ENCODE peak calls at places on chromosomes 7 and 10, in nine cellular contexts. W is EL; Z is central memory CD4-positive, alpha-beta T cell; E is progenitor cell of endocrine pancreas; X is small intestine; P is Right ventricle myocardium superior; B is cardiac fibroblast; C is NCI-H2081; H is ELF-1. R is an unnamed sample.

GRCh38 chr10:49161411-49161997 is 26.7 kb downstream of the TMEM273 start:
- DNase-seq in W (peak), Z (no peak), X (peak), P (no peak), H (peak), C (no peak), E (no peak), B (peak), R (no peak)

GRCh38 chr7:138002828-138003189 is 923 bp upstream of the CREB3L2 start:
- DNase-seq in E (no peak), Z (no peak), H (no peak), X (no peak), P (no peak), W (no peak), B (no peak), C (no peak), R (no peak)

GRCh38 chr10:91162495-91163268 is 57.8 kb upstream of the PCGF5 start:
- DNase-seq in X (peak), E (peak), B (peak), Z (peak), C (peak), H (no peak), P (peak), W (peak), R (peak)

GRCh38 chr7:30926323-30926722 is 14.7 kb downstream of the AQP1 start:
- DNase-seq in P (no peak), W (no peak), B (no peak), H (peak), E (no peak), X (no peak), C (no peak), Z (no peak), R (no peak)

GRCh38 chr7:116177009-116177408 is 33.3 kb upstream of the TES start:
- DNase-seq in X (no peak), P (no peak), Z (no peak), E (no peak), C (no peak), B (peak), H (no peak), W (peak), R (no peak)

GRCh38 chr7:12573885-12574284 is 3.4 kb downstream of the SCIN start:
- DNase-seq in P (no peak), C (no peak), B (no peak), Z (no peak), X (no peak), H (no peak), W (no peak), E (no peak), R (no peak)

GRCh38 chr7:117468174-117468573 is 11.7 kb upstream of the CFTR start:
- DNase-seq in H (no peak), E (no peak), C (no peak), P (no peak), B (no peak), Z (no peak), W (no peak), X (no peak), R (no peak)

GRCh38 chr7:34057956-34058355 is 152.6 kb downstream of the BMPER start:
- DNase-seq in C (no peak), W (no peak), X (no peak), Z (no peak), P (no peak), E (no peak), H (no peak), B (no peak), R (no peak)

GRCh38 chr7:111290419-111290818 is 199.5 kb downstream of the LRRN3 start:
- DNase-seq in W (no peak), H (no peak), B (no peak), C (no peak), X (no peak), Z (no peak), E (no peak), P (no peak), R (no peak)

GRCh38 chr10:97766106-97766810 is 5.5 kb downstream of the SFRP5 start:
- DNase-seq in C (no peak), Z (no peak), W (no peak), X (no peak), P (no peak), E (no peak), B (no peak), H (no peak), R (no peak)

GRCh38 chr10:63156236-63156635 is 23.1 kb downstream of the NRBF2 start:
- DNase-seq in C (no peak), E (no peak), X (no peak), B (peak), P (no peak), W (peak), H (no peak), Z (no peak), R (no peak)

GRCh38 chr7:29748286-29749099 is 57.8 kb upstream of the WIPF3 start:
- DNase-seq in X (peak), H (no peak), C (peak), W (peak), B (peak), E (no peak), Z (no peak), P (no peak), R (no peak)

GRCh38 chr10:102230861-102231356 is 4.8 kb downstream of the ELOVL3 start:
- DNase-seq in W (peak), Z (peak), E (no peak), C (peak), H (peak), X (peak), B (peak), P (peak), R (peak)

GRCh38 chr7:4683884-4684565 is 1.9 kb downstream of the FOXK1 start:
- DNase-seq in H (peak), C (no peak), X (peak), E (no peak), B (peak), Z (peak), W (peak), P (peak), R (no peak)

GRCh38 chr7:92731327-92732063 is 104.9 kb downstream of the CDK6 start:
- DNase-seq in W (peak), X (no peak), P (no peak), B (peak), C (no peak), E (no peak), Z (no peak), H (no peak), R (no peak)

GRCh38 chr7:22725585-22725984 is 1.4 kb upstream of the IL6 start:
- DNase-seq in H (peak), P (no peak), W (peak), C (no peak), B (peak), E (no peak), X (no peak), Z (no peak), R (peak)

GRCh38 chr7:387132-388022 is 97.4 kb downstream of the FOXL3 start:
- DNase-seq in Z (no peak), E (no peak), X (no peak), B (no peak), H (no peak), C (no peak), P (peak), W (no peak), R (no peak)

GRCh38 chr10:104576611-104577010 is 64.5 kb upstream of the SORCS3 start:
- DNase-seq in Z (no peak), C (no peak), B (no peak), E (no peak), P (no peak), H (no peak), X (no peak), W (no peak), R (no peak)

GRCh38 chr7:22420973-22421635 is 64.2 kb upstream of the RAPGEF5 start:
- DNase-seq in W (no peak), E (no peak), Z (no peak), X (peak), P (no peak), H (no peak), B (no peak), C (no peak), R (no peak)

GRCh38 chr7:81460228-81460627 is 309.6 kb downstream of the HGF start:
- DNase-seq in H (no peak), C (no peak), E (no peak), P (no peak), W (no peak), Z (no peak), X (no peak), B (no peak), R (no peak)

GRCh38 chr10:87619705-87620104 is 40.0 kb upstream of the PAPSS2 start:
- DNase-seq in H (no peak), X (peak), W (peak), P (no peak), E (no peak), B (no peak), Z (no peak), C (no peak), R (no peak)

GRCh38 chr10:113497203-113497602 is 55.6 kb upstream of the HABP2 start:
- DNase-seq in X (no peak), H (no peak), E (no peak), C (no peak), B (no peak), Z (no peak), W (no peak), P (no peak), R (no peak)

GRCh38 chr10:110355922-110356627 is 51.4 kb upstream of the SMNDC1 start:
- DNase-seq in W (no peak), E (no peak), B (no peak), C (no peak), Z (peak), H (no peak), P (no peak), X (no peak), R (no peak)

GRCh38 chr10:35307297-35307696 is 29.0 kb upstream of the CCNY start:
- DNase-seq in Z (no peak), X (no peak), P (no peak), H (no peak), B (no peak), C (no peak), W (no peak), E (no peak), R (no peak)

GRCh38 chr10:119273413-119273812 is 66.0 kb downstream of the GRK5 start:
- DNase-seq in X (no peak), W (no peak), Z (no peak), C (no peak), E (no peak), B (no peak), H (no peak), P (no peak), R (no peak)

GRCh38 chr7:92798517-92799249 is 37.7 kb downstream of the CDK6 start:
- DNase-seq in W (peak), C (no peak), H (no peak), E (no peak), B (peak), Z (no peak), P (no peak), X (no peak), R (no peak)

GRCh38 chr7:151420144-151420543 is 10.3 kb upstream of the WDR86 start:
- DNase-seq in C (no peak), B (no peak), Z (no peak), H (no peak), X (no peak), P (no peak), E (no peak), W (no peak), R (no peak)

GRCh38 chr7:55326079-55326847 is 38.9 kb upstream of the LANCL2 start:
- DNase-seq in Z (no peak), P (no peak), H (no peak), X (no peak), E (no peak), B (no peak), C (no peak), W (no peak), R (no peak)

GRCh38 chr7:100000239-100000638 is 15.2 kb upstream of the ZKSCAN1 start:
- DNase-seq in C (no peak), P (no peak), E (no peak), H (no peak), Z (no peak), W (no peak), B (no peak), X (no peak), R (no peak)

GRCh38 chr7:5701085-5701914 is 80.2 kb downstream of the RNF216 start:
- DNase-seq in H (no peak), Z (peak), W (peak), C (no peak), E (no peak), X (no peak), P (no peak), B (no peak), R (no peak)

GRCh38 chr7:47759056-47759706 is 177.3 kb upstream of the TNS3 start:
- DNase-seq in E (no peak), Z (no peak), X (no peak), H (no peak), B (peak), C (no peak), W (peak), P (no peak), R (no peak)

GRCh38 chr10:108582387-108582786 is 1340.9 kb downstream of the XPNPEP1 start:
- DNase-seq in P (no peak), B (peak), X (no peak), C (no peak), Z (no peak), H (no peak), E (no peak), W (peak), R (peak)

GRCh38 chr7:134770676-134771075 is 8.8 kb upstream of the CALD1 start:
- DNase-seq in P (no peak), H (no peak), E (no peak), Z (no peak), B (no peak), X (no peak), W (no peak), C (no peak), R (no peak)

GRCh38 chr7:140039071-140039470 is 23.7 kb downstream of the PARP12 start:
- DNase-seq in P (no peak), H (no peak), X (no peak), E (no peak), C (no peak), Z (no peak), W (peak), B (peak), R (no peak)

GRCh38 chr7:152025937-152026890 is 740 bp downstream of the GALNT11 start:
- DNase-seq in E (no peak), C (no peak), X (peak), Z (no peak), B (no peak), W (no peak), P (no peak), H (peak), R (no peak)

GRCh38 chr7:94949532-94949931 is 42.1 kb downstream of the PPP1R9A start:
- DNase-seq in C (no peak), X (no peak), W (no peak), B (no peak), Z (no peak), E (no peak), H (no peak), P (no peak), R (no peak)

GRCh38 chr10:788796-789748 is 99.6 kb upstream of the DIP2C start:
- DNase-seq in P (peak), B (peak), X (peak), Z (no peak), C (peak), E (no peak), H (peak), W (peak), R (peak)

GRCh38 chr10:33484787-33485186 is 150.3 kb upstream of the NRP1 start:
- DNase-seq in Z (no peak), W (peak), X (no peak), E (no peak), P (no peak), H (no peak), B (peak), C (no peak), R (no peak)